ENCODE peak calls at places on chromosomes 7 and 10, in eight cellular contexts. C is fibroblast of lung; E is CD4-positive, alpha-beta memory T cell; Y is endodermal cell; H is colonic mucosa; Q is left ventricle myocardium inferior; N is OCI-LY7; S is brain microvascular endothelial cell. O is an unnamed sample.

GRCh38 chr10:124436191-124436638 is 13.6 kb downstream of the NKX1-2 start:
- DNase-seq in N (peak), C (peak), E (no peak), H (no peak), Y (no peak), Q (no peak), S (no peak), O (no peak)

GRCh38 chr10:28839600-28840007 is 162.3 kb downstream of the BAMBI start:
- DNase-seq in E (no peak), C (peak), N (no peak), Y (peak), S (peak), Q (peak), H (peak), O (no peak)

GRCh38 chr10:83075395-83076072 is 1063.8 kb upstream of the GHITM start:
- DNase-seq in H (no peak), E (no peak), S (no peak), Y (no peak), Q (no peak), N (no peak), C (peak), O (no peak)

GRCh38 chr10:47363781-47364180 is 15.6 kb downstream of the RBP3 start:
- DNase-seq in Q (no peak), Y (no peak), C (no peak), E (no peak), N (no peak), S (no peak), H (no peak), O (no peak)

GRCh38 chr10:80320377-80320776 is 30.9 kb upstream of the MAT1A start:
- DNase-seq in C (no peak), Y (no peak), N (no peak), E (no peak), S (no peak), Q (no peak), H (no peak), O (no peak)

GRCh38 chr10:72425133-72425532 is 70.4 kb upstream of the DNAJB12 start:
- DNase-seq in N (no peak), Y (no peak), S (no peak), H (no peak), C (peak), E (no peak), Q (no peak), O (peak)

GRCh38 chr7:135486258-135486657 is 23.6 kb downstream of the CNOT4 start:
- DNase-seq in N (no peak), Q (no peak), Y (no peak), E (no peak), C (peak), H (no peak), S (no peak), O (no peak)

GRCh38 chr10:78402636-78403035 is 369.0 kb downstream of the RPS24 start:
- DNase-seq in C (no peak), E (no peak), S (no peak), N (no peak), H (no peak), Q (no peak), Y (peak), O (no peak)

GRCh38 chr7:25897261-25897782 is 254.7 kb upstream of the NFE2L3 start:
- DNase-seq in N (no peak), Y (no peak), Q (no peak), C (no peak), E (no peak), H (no peak), S (no peak), O (no peak)

GRCh38 chr7:36400606-36401005 is 10.9 kb downstream of the ANLN start:
- DNase-seq in Y (no peak), H (no peak), Q (no peak), E (no peak), S (peak), C (peak), N (no peak), O (peak)

GRCh38 chr7:36395171-36395894 is 5.7 kb downstream of the ANLN start:
- DNase-seq in Q (no peak), C (no peak), S (no peak), N (no peak), E (no peak), Y (no peak), H (no peak), O (no peak)

GRCh38 chr7:36393826-36394225 is 4.2 kb downstream of the ANLN start:
- DNase-seq in H (no peak), Q (no peak), N (peak), Y (no peak), E (no peak), C (no peak), S (peak), O (no peak)

GRCh38 chr7:36400023-36400422 is 10.4 kb downstream of the ANLN start:
- DNase-seq in Y (no peak), Q (no peak), E (no peak), C (no peak), S (no peak), N (no peak), H (no peak), O (no peak)

DNA sequence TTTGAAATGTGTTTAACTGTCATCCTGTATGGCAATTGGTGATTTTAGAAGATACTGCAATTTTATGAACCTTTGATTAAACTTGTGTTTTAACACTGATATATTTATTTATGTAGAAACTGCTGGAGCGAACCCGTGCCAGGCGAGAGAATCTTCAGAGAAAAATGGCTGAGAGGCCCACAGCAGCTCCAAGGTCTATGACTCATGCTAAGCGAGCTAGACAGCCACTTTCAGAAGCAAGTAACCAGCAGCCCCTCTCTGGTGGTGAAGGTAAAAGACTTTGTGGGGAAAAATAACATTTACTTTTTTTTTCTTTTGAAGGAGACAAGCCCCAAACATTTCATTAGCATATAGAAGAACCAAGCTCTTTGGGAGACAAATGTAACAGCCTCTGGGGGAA is 6.5 kb downstream of the ANLN start:
- DNase-seq in Q (no peak), C (peak), S (peak), Y (no peak), E (no peak), H (no peak), N (no peak), O (no peak)
- H3K4me3 ChIP-seq in Q (no peak), C (no peak), S (no peak), Y (no peak), E (no peak), H (no peak), N (no peak), O (no peak)

GRCh38 chr10:43401627-43402026 is 7.4 kb downstream of the HNRNPF start:
- DNase-seq in H (no peak), S (no peak), N (no peak), C (no peak), Y (peak), Q (no peak), E (no peak), O (no peak)
- H3K4me3 ChIP-seq in H (no peak), S (no peak), N (peak), C (no peak), Y (no peak), Q (no peak), E (no peak), O (no peak)

GRCh38 chr10:132942740-132943554 is 577 bp upstream of the CFAP46 start:
- DNase-seq in S (no peak), N (no peak), C (peak), Q (no peak), H (no peak), E (no peak), Y (no peak), O (no peak)
- H3K4me3 ChIP-seq in S (peak), N (no peak), C (peak), Q (peak), H (peak), E (no peak), Y (peak), O (peak)

DNA sequence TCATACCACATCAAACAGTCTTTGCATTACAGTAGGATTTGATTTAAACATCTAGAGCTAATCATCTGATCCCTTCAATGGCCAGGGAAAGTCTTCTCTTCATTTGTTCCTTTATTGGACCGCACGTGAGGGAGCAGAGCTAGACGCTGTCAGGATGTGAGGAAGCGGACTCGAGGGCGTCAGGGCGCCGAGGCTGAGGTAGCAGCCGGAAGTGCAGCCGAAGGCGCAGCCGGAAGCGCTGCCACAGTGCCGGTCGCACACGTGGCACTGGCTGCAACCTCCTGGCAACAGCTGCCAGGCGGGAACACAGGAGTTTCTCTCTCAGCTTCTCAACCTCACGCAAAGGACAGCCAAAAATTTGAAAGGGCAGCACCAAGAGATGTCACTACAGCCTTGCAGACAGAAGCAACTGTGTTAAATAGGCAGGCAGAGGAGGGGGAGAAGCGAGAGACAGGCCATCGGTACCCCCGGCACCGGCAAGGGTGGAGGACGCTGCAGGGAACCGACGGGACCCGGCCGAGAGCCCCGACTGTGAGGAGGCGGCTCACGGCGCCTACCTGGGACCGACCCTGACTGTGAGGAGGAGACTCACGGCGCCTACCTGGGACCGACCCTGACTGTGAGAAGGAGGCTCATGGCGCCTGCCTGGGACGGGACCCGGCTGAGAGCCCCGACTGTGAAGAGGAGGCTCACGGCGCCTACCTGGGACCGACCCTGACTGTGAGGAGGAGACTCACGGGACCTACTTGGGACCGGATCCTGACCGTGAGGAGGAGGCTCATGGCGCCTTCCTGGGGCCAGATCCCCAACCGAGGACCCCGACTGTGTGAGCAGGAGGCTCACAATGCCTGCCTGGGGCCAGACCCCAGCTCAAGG is 32.3 kb downstream of the VIPR2 start:
- DNase-seq in E (peak), S (no peak), Q (no peak), Y (peak), N (no peak), H (no peak), C (no peak), O (no peak)
- H3K4me3 ChIP-seq in E (no peak), S (no peak), Q (no peak), Y (no peak), N (no peak), H (no peak), C (no peak), O (no peak)

GRCh38 chr7:68537228-68538071 is 1060.8 kb upstream of the AUTS2 start:
- DNase-seq in H (no peak), S (no peak), Q (no peak), C (no peak), Y (no peak), E (no peak), N (no peak), O (no peak)
- H3K4me3 ChIP-seq in H (no peak), S (no peak), Q (no peak), C (no peak), Y (no peak), E (no peak), N (no peak), O (no peak)

GRCh38 chr7:44077681-44078091 is 4.6 kb downstream of the POLM start:
- DNase-seq in C (no peak), N (no peak), Y (no peak), S (no peak), Q (peak), E (no peak), H (no peak), O (no peak)

GRCh38 chr7:44080118-44080517 is 2.2 kb downstream of the POLM start:
- DNase-seq in S (no peak), N (no peak), H (no peak), E (no peak), C (no peak), Q (peak), Y (no peak), O (no peak)

GRCh38 chr7:44077061-44077460 is 5.3 kb downstream of the POLM start:
- DNase-seq in N (no peak), Q (no peak), S (no peak), Y (no peak), H (no peak), E (no peak), C (no peak), O (no peak)

GRCh38 chr7:44079221-44080021 is 2.9 kb downstream of the POLM start:
- DNase-seq in Y (no peak), E (no peak), Q (no peak), C (no peak), S (no peak), N (no peak), H (no peak), O (no peak)

DNA sequence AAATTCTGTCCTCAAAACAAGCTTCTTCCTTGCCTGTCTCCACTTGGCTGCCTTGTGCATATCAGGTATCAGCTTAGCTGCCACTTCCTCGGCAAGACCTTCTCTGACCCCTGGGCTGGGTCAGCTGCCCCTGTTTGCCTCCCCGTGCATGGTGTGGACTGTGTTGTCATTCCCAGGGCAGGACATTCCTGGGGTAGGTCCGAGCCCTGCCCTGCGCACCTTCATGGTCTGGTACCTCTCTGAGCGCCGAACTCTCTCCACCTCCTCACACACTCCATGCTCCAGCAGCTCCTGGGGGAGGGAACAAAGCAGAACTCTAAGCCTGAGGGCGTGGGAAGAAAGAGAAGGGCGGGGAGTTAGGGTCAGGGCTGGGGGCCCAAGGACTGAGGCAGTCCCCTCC is 3.8 kb downstream of the POLM start:
- DNase-seq in E (no peak), Y (no peak), Q (no peak), H (no peak), S (no peak), N (no peak), C (no peak), O (no peak)
- H3K4me3 ChIP-seq in E (no peak), Y (no peak), Q (no peak), H (no peak), S (no peak), N (no peak), C (no peak), O (no peak)

GRCh38 chr10:687583-688286 is 1.7 kb downstream of the DIP2C start:
- DNase-seq in Q (no peak), N (no peak), Y (no peak), S (no peak), E (no peak), H (no peak), C (no peak), O (no peak)
- H3K4me3 ChIP-seq in Q (peak), N (no peak), Y (peak), S (peak), E (no peak), H (no peak), C (peak), O (peak)

GRCh38 chr7:18497082-18497481 is 1.5 kb downstream of the HDAC9 start:
- DNase-seq in N (no peak), E (no peak), Q (no peak), Y (no peak), S (no peak), H (no peak), C (no peak), O (no peak)
- H3K4me3 ChIP-seq in N (peak), E (no peak), Q (peak), Y (no peak), S (no peak), H (no peak), C (no peak), O (no peak)

GRCh38 chr10:56357018-56357417 is 4.0 kb downstream of the ZWINT start:
- DNase-seq in Q (no peak), C (no peak), E (no peak), S (no peak), H (no peak), Y (no peak), N (no peak), O (no peak)

GRCh38 chr10:56360967-56361841 is at the start of gene ZWINT:
- DNase-seq in Y (peak), C (peak), S (peak), Q (peak), N (peak), H (peak), E (peak), O (peak)

GRCh38 chr10:56360583-56360966 is 484 bp downstream of the ZWINT start:
- DNase-seq in C (no peak), S (no peak), Y (no peak), E (no peak), Q (no peak), H (no peak), N (no peak), O (no peak)

GRCh38 chr10:56359837-56360236 is 1.2 kb downstream of the ZWINT start:
- DNase-seq in Q (no peak), H (no peak), E (no peak), S (no peak), C (no peak), N (peak), Y (no peak), O (no peak)
- H3K4me3 ChIP-seq in Q (no peak), H (no peak), E (no peak), S (peak), C (no peak), N (peak), Y (peak), O (no peak)